ENCODE peak calls at places on chromosomes 1 and 21, in seven cellular contexts. G is A172; N is EH; P is iris pigment epithelial cell; W is aorta; R is stimulated activated CD8-positive, alpha-beta memory T cell treated with anti-CD3 and anti-CD28 coated beads, Interleukin-15, amount 100 ng/mL, for 1 hour; L is activated T-helper 1 cell treated with anti-CD3 and anti-CD28 coated beads, Interleukin-12 subunit alpha, Interleukin-12 subunit beta, Interleukin-2, Interleukin-4 antibody, amounts not matched to agents 30 ng/mL and 10 ng/mL and 1 ng/mL, durations not matched to agents 14 hours and 24 hours and 36 hours. X is an unnamed sample.

GRCh38 chr1:215824245-215824644 is 257.1 kb downstream of the KCTD3 start:
- DNase-seq in G (no peak), N (peak), P (peak), W (no peak), R (no peak), L (no peak), X (no peak)

GRCh38 chr1:192512426-192513125 is 63.0 kb upstream of the RGS1 start:
- DNase-seq in G (peak), N (no peak), P (no peak), W (peak), R (no peak), L (no peak), X (no peak)

GRCh38 chr1:5311634-5312298 is 657.4 kb downstream of the AJAP1 start:
- DNase-seq in G (no peak), N (no peak), P (no peak), W (no peak), R (no peak), L (no peak), X (no peak)

GRCh38 chr1:9822490-9822889 is 1.3 kb downstream of the CLSTN1 start:
- DNase-seq in G (no peak), N (peak), P (no peak), W (no peak), R (no peak), L (no peak), X (no peak)

GRCh38 chr21:32886339-32886738 is 114.8 kb upstream of the PAXBP1 start:
- DNase-seq in G (peak), N (peak), P (no peak), W (no peak), R (no peak), L (no peak), X (no peak)

GRCh38 chr1:4108741-4109625 is 208.9 kb upstream of the C1orf174 start:
- DNase-seq in G (no peak), N (no peak), P (no peak), W (peak), R (no peak), L (no peak), X (no peak)

GRCh38 chr21:42705746-42706374 is 52.4 kb downstream of the PDE9A start:
- DNase-seq in G (no peak), N (no peak), P (no peak), W (no peak), R (no peak), L (no peak), X (no peak)

GRCh38 chr21:31293986-31294385 is 50.1 kb downstream of the TIAM1 start:
- DNase-seq in G (peak), N (peak), P (peak), W (no peak), R (no peak), L (no peak), X (no peak)

GRCh38 chr1:204752688-204753040 is 67.1 kb upstream of the LRRN2 start:
- DNase-seq in G (no peak), N (no peak), P (no peak), W (no peak), R (no peak), L (no peak), X (no peak)

GRCh38 chr1:25809283-25809926 is 9.4 kb downstream of the SELENON start:
- DNase-seq in G (no peak), N (no peak), P (no peak), W (no peak), R (no peak), L (no peak), X (no peak)

GRCh38 chr1:94989911-94990463 is 63.1 kb upstream of the CNN3 start:
- DNase-seq in G (no peak), N (no peak), P (peak), W (no peak), R (no peak), L (no peak), X (no peak)

GRCh38 chr1:93699676-93700168 is 18.1 kb upstream of the BCAR3 start:
- DNase-seq in G (no peak), N (no peak), P (no peak), W (no peak), R (no peak), L (no peak), X (no peak)

GRCh38 chr1:17135530-17135929 is 16.3 kb upstream of the PADI2 start:
- DNase-seq in G (no peak), N (no peak), P (no peak), W (no peak), R (no peak), L (no peak), X (no peak)

GRCh38 chr1:912740-913301 is 10.9 kb upstream of the SAMD11 start:
- DNase-seq in G (no peak), N (peak), P (peak), W (peak), R (no peak), L (no peak), X (peak)

GRCh38 chr1:24572301-24572700 is 16.4 kb downstream of the NCMAP start:
- DNase-seq in G (no peak), N (no peak), P (no peak), W (no peak), R (no peak), L (no peak), X (no peak)

X was measured in Right ventricle myocardium superior.